ENCODE peak calls at places on chromosomes 3 and 15, in five cellular contexts. M is kidney, T is K562, L is upper lobe of right lung, O is hepatocyte. U is an unnamed sample.

GRCh38 chr15:52103217-52104207 is 9.1 kb downstream of the BCL2L10 start:
- DNase-seq in T (no peak), O (peak; percentile 76), M (no peak), L (no peak), U (no peak)

GRCh38 chr3:54530091-54530490 is 397.8 kb downstream of the LRTM1 start:
- DNase-seq in M (no peak), L (no peak), T (no peak), O (no peak), U (no peak)

GRCh38 chr3:47781326-47781684 is 388 bp downstream of the SMARCC1 start:
- DNase-seq in M (no peak), O (peak; percentile 83), T (peak; percentile 94), L (peak; percentile 86), U (peak; percentile 68)

GRCh38 chr3:149592758-149593240 is 65.0 kb downstream of the WWTR1 start:
- DNase-seq in T (no peak), M (no peak), O (no peak), L (no peak), U (no peak)

GRCh38 chr3:25657293-25657692 is 7.4 kb downstream of the TOP2B start:
- DNase-seq in L (no peak), T (no peak), M (no peak), O (no peak), U (no peak)

GRCh38 chr3:108292465-108292864 is 3.9 kb upstream of the HHLA2 start:
- DNase-seq in M (no peak), T (no peak), L (no peak), O (no peak), U (no peak)

GRCh38 chr15:31839388-31839787 is 190.9 kb upstream of the CHRNA7 start:
- DNase-seq in M (no peak), T (no peak), O (no peak), L (no peak), U (no peak)

GRCh38 chr3:34865350-34865749 is 774.0 kb upstream of the ARPP21 start:
- DNase-seq in T (no peak), L (no peak), M (no peak), O (no peak), U (no peak)

GRCh38 chr3:189001559-189001958 is 170.2 kb upstream of the TPRG1 start:
- DNase-seq in M (no peak), T (no peak), O (no peak), L (no peak), U (no peak)

GRCh38 chr3:182364323-182364722 is 429.0 kb upstream of the ATP11B start:
- DNase-seq in O (no peak), T (no peak), L (no peak), M (no peak), U (no peak)

GRCh38 chr15:73647259-73648026 is 14.3 kb upstream of the NPTN start:
- DNase-seq in L (no peak), M (no peak), O (peak; percentile 25), T (no peak), U (no peak)

GRCh38 chr3:43620953-43621405 is 832 bp downstream of the ANO10 start:
- DNase-seq in O (no peak), M (no peak), T (no peak), L (no peak), U (peak; percentile 42)

GRCh38 chr15:89809787-89810148 is 4.9 kb downstream of the ANPEP start:
- DNase-seq in T (no peak), O (no peak), L (no peak), M (peak; percentile 14), U (no peak)

GRCh38 chr15:89809093-89809786 is 5.4 kb downstream of the ANPEP start:
- DNase-seq in T (no peak), O (no peak), M (peak; percentile 49), L (no peak), U (no peak)

GRCh38 chr15:89807689-89808088 is 7.0 kb downstream of the ANPEP start:
- DNase-seq in T (no peak), O (no peak), M (no peak), L (no peak), U (no peak)

GRCh38 chr15:89806565-89807550 is 7.8 kb downstream of the ANPEP start:
- DNase-seq in O (peak; percentile 65), L (no peak), T (no peak), M (peak; percentile 75), U (no peak)

DNA sequence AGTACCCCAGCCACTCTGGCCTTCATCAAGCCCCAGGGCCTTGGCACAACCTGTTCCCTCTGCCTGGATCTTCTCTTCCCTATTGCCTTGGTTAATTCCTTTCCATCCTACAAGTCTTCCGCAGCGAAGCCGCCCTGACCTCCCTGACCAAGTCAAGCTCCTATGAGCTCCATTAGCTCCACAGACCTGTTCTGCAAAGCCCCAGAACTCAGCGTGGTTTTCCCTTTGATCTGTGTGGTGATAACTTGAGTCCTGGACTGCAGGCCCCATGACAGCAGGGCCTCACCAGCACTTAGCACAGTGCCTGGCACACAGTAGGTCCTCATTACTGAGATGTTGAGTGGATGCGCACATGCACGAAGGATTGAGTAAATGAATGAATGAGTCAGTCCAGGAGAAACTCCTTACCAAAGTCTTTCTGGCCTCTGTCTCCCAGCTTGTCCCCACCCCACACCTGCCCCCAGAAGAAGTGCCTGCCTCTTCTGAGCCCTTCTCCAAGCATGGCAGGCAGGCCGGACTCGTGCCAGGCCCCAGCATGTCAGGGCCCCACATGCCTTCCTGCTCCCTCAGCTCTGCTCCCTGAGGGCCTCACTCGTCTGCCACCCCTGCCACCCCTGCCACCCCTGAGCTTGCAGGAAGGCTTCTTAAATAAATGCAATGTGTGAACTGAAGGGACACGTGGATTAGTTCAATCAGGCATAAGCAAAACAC is 6.3 kb downstream of the ANPEP start:
- DNase-seq in T (no peak), L (no peak), O (no peak), M (peak; percentile 62), U (no peak)
- H3K27ac ChIP-seq in T (no peak overlapping the region), L (no peak overlapping the region), O (no peak overlapping the region), M (no peak overlapping the region), U (no peak overlapping the region)

GRCh38 chr3:7787871-7788828 is 713.5 kb upstream of the LMCD1 start:
- DNase-seq in T (no peak), O (peak; percentile 46), L (no peak), M (no peak), U (no peak)
- TF ChIP-seq CTCF in T (no peak), O (peak; percentile 26), L (peak; percentile 25), M (peak; percentile 33), U (peak; percentile 24)

GRCh38 chr15:67358812-67359211 is 104.2 kb downstream of the IQCH start:
- DNase-seq in M (no peak), O (no peak), L (no peak), T (no peak), U (no peak)
- H3K27ac ChIP-seq in M (no peak overlapping the region), O (no peak overlapping the region), L (no peak overlapping the region), T (no peak overlapping the region), U (no peak overlapping the region)

GRCh38 chr3:31493187-31493586 is 39.5 kb upstream of the STT3B start:
- DNase-seq in O (no peak), M (no peak), T (no peak), L (no peak), U (no peak)
- TF ChIP-seq CTCF in O (no peak), M (no peak), T (no peak), L (no peak), U (no peak)

GRCh38 chr15:81184188-81184587 is 12.5 kb upstream of the IL16 start:
- DNase-seq in L (no peak), O (no peak), M (no peak), T (no peak), U (no peak)
- H3K27ac ChIP-seq in L (peak overlapping the region; percentile 87), O (peak overlapping the region; percentile 45), M (no peak overlapping the region), T (no peak overlapping the region), U (no peak overlapping the region)

GRCh38 chr3:79405183-79405582 is 362.6 kb downstream of the ROBO1 start:
- DNase-seq in M (no peak), O (peak; percentile 4), T (no peak), L (no peak), U (no peak)

GRCh38 chr3:79410617-79411016 is 357.2 kb downstream of the ROBO1 start:
- DNase-seq in M (no peak), L (no peak), O (no peak), T (no peak), U (no peak)

GRCh38 chr3:79410136-79410535 is 357.7 kb downstream of the ROBO1 start:
- DNase-seq in M (no peak), L (no peak), T (no peak), O (no peak), U (no peak)

DNA sequence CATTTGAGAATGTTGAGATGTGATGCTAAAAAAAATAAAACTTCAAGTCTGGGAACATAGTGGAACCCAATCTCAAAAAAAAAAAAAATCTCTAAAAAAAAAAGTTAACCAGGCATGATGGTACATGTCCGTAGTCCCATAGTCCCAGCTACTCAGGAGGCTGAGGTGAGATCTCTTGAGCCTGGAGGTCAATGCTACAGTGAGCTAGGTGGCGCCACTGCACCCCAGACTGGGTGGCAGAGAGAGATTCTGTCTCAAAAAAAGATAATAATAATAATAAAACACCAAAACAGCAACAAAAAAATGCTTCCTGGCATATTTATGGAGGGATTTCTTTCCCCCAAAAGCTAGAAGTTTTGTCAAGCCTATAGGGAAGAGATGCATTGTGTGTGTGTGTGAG is 361.6 kb downstream of the ROBO1 start:
- DNase-seq in O (peak; percentile 4), M (no peak), T (no peak), L (no peak), U (peak; percentile 11)
- TF ChIP-seq CTCF in O (peak; percentile 12), M (no peak), T (no peak), L (no peak), U (peak; percentile 23)

GRCh38 chr3:116815321-116815720 is 105.7 kb downstream of the TUSC7 start:
- DNase-seq in T (no peak), M (no peak), L (no peak), O (no peak), U (no peak)
- H3K27ac ChIP-seq in T (no peak overlapping the region), M (no peak overlapping the region), L (no peak overlapping the region), O (no peak overlapping the region), U (no peak overlapping the region)